ENCODE peak calls at places on chromosomes 6 and 20, in four cellular contexts. One of them, this sample, is unnamed.

GRCh38 chr6:18207949-18208348 is 52.7 kb downstream of the KDM1B start:
- DNase-seq in neural crest cell: no peak
- DNase-seq in fibroblast of pulmonary artery: no peak
- DNase-seq in GM04504: no peak
- DNase-seq in this sample: no peak

GRCh38 chr6:44462335-44462734 is 74.8 kb downstream of the CDC5L start:
- DNase-seq in GM04504: no peak
- DNase-seq in neural crest cell: no peak
- DNase-seq in fibroblast of pulmonary artery: no peak
- DNase-seq in this sample: no peak

GRCh38 chr20:1893721-1894470 is 1.3 kb upstream of the SIRPA start:
- DNase-seq in fibroblast of pulmonary artery: peak
- DNase-seq in GM04504: no peak
- DNase-seq in neural crest cell: no peak
- DNase-seq in this sample: no peak

GRCh38 chr20:38805502-38805957 is at the start of gene PPP1R16B:
- DNase-seq in GM04504: no peak
- DNase-seq in fibroblast of pulmonary artery: peak
- DNase-seq in neural crest cell: peak
- DNase-seq in this sample: no peak

GRCh38 chr6:115717062-115717461 is 343.6 kb downstream of the FRK start:
- DNase-seq in neural crest cell: no peak
- DNase-seq in GM04504: no peak
- DNase-seq in fibroblast of pulmonary artery: no peak
- DNase-seq in this sample: no peak

GRCh38 chr20:13396036-13396435 is 175.0 kb downstream of the ISM1 start:
- DNase-seq in GM04504: peak
- DNase-seq in fibroblast of pulmonary artery: peak
- DNase-seq in neural crest cell: no peak
- DNase-seq in this sample: peak

GRCh38 chr20:35151739-35152138 is 4.6 kb upstream of the EDEM2 start:
- DNase-seq in neural crest cell: no peak
- DNase-seq in fibroblast of pulmonary artery: peak
- DNase-seq in GM04504: peak
- DNase-seq in this sample: no peak

GRCh38 chr6:161736796-161737292 is 463.0 kb upstream of the AGPAT4 start:
- DNase-seq in GM04504: no peak
- DNase-seq in fibroblast of pulmonary artery: no peak
- DNase-seq in neural crest cell: no peak
- DNase-seq in this sample: peak

GRCh38 chr6:169263836-169264608 is 10.4 kb upstream of the THBS2 start:
- DNase-seq in neural crest cell: no peak
- DNase-seq in fibroblast of pulmonary artery: peak
- DNase-seq in GM04504: no peak
- DNase-seq in this sample: peak

GRCh38 chr20:53737404-53738038 is 143.9 kb upstream of the ZNF217 start:
- DNase-seq in neural crest cell: no peak
- DNase-seq in GM04504: no peak
- DNase-seq in fibroblast of pulmonary artery: peak
- DNase-seq in this sample: peak

GRCh38 chr6:40586800-40587201 is 363 bp downstream of the LRFN2 start:
- DNase-seq in GM04504: no peak
- DNase-seq in fibroblast of pulmonary artery: no peak
- DNase-seq in neural crest cell: peak
- DNase-seq in this sample: no peak

GRCh38 chr6:53999088-53999755 is 112.0 kb upstream of the MLIP start:
- DNase-seq in fibroblast of pulmonary artery: no peak
- DNase-seq in neural crest cell: no peak
- DNase-seq in GM04504: no peak
- DNase-seq in this sample: peak

GRCh38 chr20:24102290-24102689 is 113.7 kb upstream of the GGTLC1 start:
- DNase-seq in neural crest cell: no peak
- DNase-seq in GM04504: no peak
- DNase-seq in fibroblast of pulmonary artery: peak
- DNase-seq in this sample: peak

GRCh38 chr6:78947962-78948361 is 80.6 kb downstream of the IRAK1BP1 start:
- DNase-seq in GM04504: peak
- DNase-seq in neural crest cell: no peak
- DNase-seq in fibroblast of pulmonary artery: peak
- DNase-seq in this sample: peak

GRCh38 chr6:30876039-30876730 is 8.1 kb upstream of the DDR1 start:
- DNase-seq in fibroblast of pulmonary artery: peak
- DNase-seq in GM04504: peak
- DNase-seq in neural crest cell: no peak
- DNase-seq in this sample: peak

GRCh38 chr6:167529684-167530335 is 204.9 kb downstream of the TTLL2 start:
- DNase-seq in GM04504: no peak
- DNase-seq in neural crest cell: no peak
- DNase-seq in fibroblast of pulmonary artery: no peak
- DNase-seq in this sample: no peak

GRCh38 chr6:52524921-52525320 is 51.9 kb downstream of the TRAM2 start:
- DNase-seq in neural crest cell: no peak
- DNase-seq in fibroblast of pulmonary artery: no peak
- DNase-seq in GM04504: no peak
- DNase-seq in this sample: no peak

GRCh38 chr20:14197097-14197496 is 140.3 kb downstream of the FLRT3 start:
- DNase-seq in neural crest cell: no peak
- DNase-seq in fibroblast of pulmonary artery: peak
- DNase-seq in GM04504: no peak
- DNase-seq in this sample: peak

GRCh38 chr6:122838060-122838780 is 49.2 kb downstream of the SMPDL3A start:
- DNase-seq in neural crest cell: no peak
- DNase-seq in GM04504: no peak
- DNase-seq in fibroblast of pulmonary artery: peak
- DNase-seq in this sample: peak

GRCh38 chr20:51528263-51529026 is 14.1 kb downstream of the NFATC2 start:
- DNase-seq in neural crest cell: no peak
- DNase-seq in GM04504: no peak
- DNase-seq in fibroblast of pulmonary artery: no peak
- DNase-seq in this sample: no peak

GRCh38 chr20:53208110-53208908 is 236.2 kb downstream of the TSHZ2 start:
- DNase-seq in fibroblast of pulmonary artery: no peak
- DNase-seq in GM04504: no peak
- DNase-seq in neural crest cell: peak
- DNase-seq in this sample: no peak

GRCh38 chr20:24118781-24119175 is 130.2 kb upstream of the GGTLC1 start:
- DNase-seq in GM04504: no peak
- DNase-seq in neural crest cell: no peak
- DNase-seq in fibroblast of pulmonary artery: peak
- DNase-seq in this sample: no peak

GRCh38 chr20:6381887-6382286 is 259.1 kb upstream of the FERMT1 start:
- DNase-seq in fibroblast of pulmonary artery: peak
- DNase-seq in neural crest cell: no peak
- DNase-seq in GM04504: no peak
- DNase-seq in this sample: peak

GRCh38 chr6:36443951-36444428 is 1.2 kb downstream of the KCTD20 start:
- DNase-seq in GM04504: no peak
- DNase-seq in fibroblast of pulmonary artery: peak
- DNase-seq in neural crest cell: no peak
- DNase-seq in this sample: peak

GRCh38 chr6:84263557-84263956 is 36.1 kb upstream of the CEP162 start:
- DNase-seq in neural crest cell: no peak
- DNase-seq in GM04504: no peak
- DNase-seq in fibroblast of pulmonary artery: no peak
- DNase-seq in this sample: peak

GRCh38 chr6:140478631-140479030 is 1104.2 kb upstream of the CITED2 start:
- DNase-seq in fibroblast of pulmonary artery: no peak
- DNase-seq in neural crest cell: no peak
- DNase-seq in GM04504: no peak
- DNase-seq in this sample: no peak

GRCh38 chr6:62035952-62036351 is 250.1 kb downstream of the KHDRBS2 start:
- DNase-seq in fibroblast of pulmonary artery: no peak
- DNase-seq in neural crest cell: no peak
- DNase-seq in GM04504: no peak
- DNase-seq in this sample: no peak

GRCh38 chr6:16799279-16800193 is 38.3 kb upstream of the ATXN1 start:
- DNase-seq in GM04504: peak
- DNase-seq in fibroblast of pulmonary artery: peak
- DNase-seq in neural crest cell: no peak
- DNase-seq in this sample: peak

GRCh38 chr6:145865595-145865994 is 51.0 kb upstream of the FBXO30 start:
- DNase-seq in fibroblast of pulmonary artery: no peak
- DNase-seq in GM04504: no peak
- DNase-seq in neural crest cell: no peak
- DNase-seq in this sample: no peak

GRCh38 chr6:56335733-56336132 is 88.4 kb upstream of the COL21A1 start:
- DNase-seq in neural crest cell: no peak
- DNase-seq in fibroblast of pulmonary artery: peak
- DNase-seq in GM04504: peak
- DNase-seq in this sample: peak

GRCh38 chr6:125149256-125150144 is 4.1 kb upstream of the TPD52L1 start:
- DNase-seq in fibroblast of pulmonary artery: peak
- DNase-seq in neural crest cell: no peak
- DNase-seq in GM04504: no peak
- DNase-seq in this sample: peak

GRCh38 chr20:34302723-34303528 is at the start of gene AHCY:
- DNase-seq in neural crest cell: peak
- DNase-seq in fibroblast of pulmonary artery: peak
- DNase-seq in GM04504: peak
- DNase-seq in this sample: peak

GRCh38 chr20:62117658-62118057 is 4.6 kb upstream of the LSM14B start:
- DNase-seq in neural crest cell: no peak
- DNase-seq in fibroblast of pulmonary artery: no peak
- DNase-seq in GM04504: no peak
- DNase-seq in this sample: no peak

GRCh38 chr6:33276864-33277662 is at the start of gene B3GALT4:
- DNase-seq in fibroblast of pulmonary artery: peak
- DNase-seq in neural crest cell: peak
- DNase-seq in GM04504: peak
- DNase-seq in this sample: peak

GRCh38 chr6:168826078-168826390 is 385.1 kb downstream of the SMOC2 start:
- DNase-seq in GM04504: no peak
- DNase-seq in neural crest cell: no peak
- DNase-seq in fibroblast of pulmonary artery: no peak
- DNase-seq in this sample: no peak

GRCh38 chr6:63805808-63806572 is 170.4 kb downstream of the PHF3 start:
- DNase-seq in neural crest cell: no peak
- DNase-seq in fibroblast of pulmonary artery: peak
- DNase-seq in GM04504: peak
- DNase-seq in this sample: peak

This sample was measured in choroid plexus epithelial cell.